ENCODE peak calls at places on chromosomes 6 and 20, in seven cellular contexts. D is SK-N-SH, W is stomach, Q is heart right ventricle, C is uterus, H is prostate gland, R is epithelial cell of esophagus. V is an unnamed sample.

GRCh38 chr6:37168809-37169457 is 1.0 kb upstream of the PIM1 start:
- DNase-seq in D (peak; percentile 63), W (no peak), Q (no peak), C (no peak), H (peak; percentile 19), R (peak; percentile 61), V (no peak)

GRCh38 chr6:5030596-5031136 is 26.8 kb upstream of the RPP40 start:
- DNase-seq in D (peak; percentile 74), W (peak; percentile 75), Q (peak; percentile 68), C (peak; percentile 80), H (peak; percentile 48), R (peak; percentile 85), V (peak; percentile 89)

GRCh38 chr20:57392512-57393271 is 1.5 kb downstream of the RBM38 start:
- DNase-seq in D (no peak), W (peak; percentile 60), Q (peak; percentile 61), C (no peak), H (peak; percentile 44), R (peak; percentile 29), V (peak; percentile 71)

GRCh38 chr6:169829786-169830185 is 78.4 kb downstream of the ERMARD start:
- DNase-seq in D (no peak), W (no peak), Q (no peak), C (no peak), H (no peak), R (peak; percentile 22), V (no peak)

GRCh38 chr6:37759221-37760154 is 60.0 kb upstream of the ZFAND3 start:
- DNase-seq in D (no peak), W (no peak), Q (no peak), C (no peak), H (no peak), R (peak; percentile 33), V (no peak)

GRCh38 chr6:100913400-100914276 is 32.5 kb upstream of the ASCC3 start:
- DNase-seq in D (no peak), W (no peak), Q (no peak), C (no peak), H (no peak), R (peak; percentile 60), V (no peak)

GRCh38 chr20:54107600-54108393 is 37.4 kb upstream of the BCAS1 start:
- DNase-seq in D (no peak), W (no peak), Q (no peak), C (no peak), H (no peak), R (no peak), V (no peak)

GRCh38 chr6:139539852-139540251 is 165.4 kb upstream of the CITED2 start:
- DNase-seq in D (peak; percentile 6), W (peak; percentile 50), Q (peak; percentile 56), C (peak; percentile 79), H (no peak), R (peak; percentile 96), V (peak; percentile 85)

GRCh38 chr6:113909224-113909856 is 52.2 kb downstream of the MARCKS start:
- DNase-seq in D (peak; percentile 63), W (no peak), Q (no peak), C (no peak), H (peak; percentile 29), R (peak; percentile 57), V (no peak)

GRCh38 chr6:162817196-162817595 is 89.4 kb downstream of the PACRG start:
- DNase-seq in D (no peak), W (no peak), Q (no peak), C (no peak), H (no peak), R (no peak), V (no peak)

GRCh38 chr6:27728442-27728841 is 183.8 kb downstream of the OR2B2 start:
- DNase-seq in D (no peak), W (no peak), Q (no peak), C (no peak), H (no peak), R (no peak), V (no peak)

GRCh38 chr20:57939499-57939898 is 229.7 kb upstream of the PMEPA1 start:
- DNase-seq in D (no peak), W (no peak), Q (no peak), C (no peak), H (no peak), R (peak; percentile 64), V (no peak)

GRCh38 chr6:53359088-53359842 is 10.5 kb upstream of the ELOVL5 start:
- DNase-seq in D (peak; percentile 99), W (peak; percentile 86), Q (peak; percentile 96), C (peak; percentile 95), H (peak; percentile 94), R (peak; percentile 93), V (peak; percentile 97)

GRCh38 chr6:134379086-134379485 is 61.2 kb upstream of the SGK1 start:
- DNase-seq in D (no peak), W (peak; percentile 88), Q (no peak), C (no peak), H (peak; percentile 76), R (peak; percentile 97), V (no peak)

GRCh38 chr20:31833931-31834521 is 11.4 kb downstream of the FOXS1 start:
- DNase-seq in D (no peak), W (no peak), Q (no peak), C (no peak), H (no peak), R (no peak), V (no peak)

GRCh38 chr6:80094017-80094416 is 12.5 kb upstream of the BCKDHB start:
- DNase-seq in D (peak; percentile 52), W (no peak), Q (no peak), C (no peak), H (no peak), R (peak; percentile 27), V (no peak)

GRCh38 chr6:32989375-32989774 is 20.0 kb downstream of the HLA-DOA start:
- DNase-seq in D (no peak), W (no peak), Q (no peak), C (no peak), H (no peak), R (no peak), V (no peak)
- H3K4me3 ChIP-seq in D (no peak overlapping the region), W (no peak overlapping the region), Q (no peak overlapping the region), C (no peak overlapping the region), H (no peak overlapping the region), R (no peak overlapping the region), V (no peak overlapping the region)

DNA sequence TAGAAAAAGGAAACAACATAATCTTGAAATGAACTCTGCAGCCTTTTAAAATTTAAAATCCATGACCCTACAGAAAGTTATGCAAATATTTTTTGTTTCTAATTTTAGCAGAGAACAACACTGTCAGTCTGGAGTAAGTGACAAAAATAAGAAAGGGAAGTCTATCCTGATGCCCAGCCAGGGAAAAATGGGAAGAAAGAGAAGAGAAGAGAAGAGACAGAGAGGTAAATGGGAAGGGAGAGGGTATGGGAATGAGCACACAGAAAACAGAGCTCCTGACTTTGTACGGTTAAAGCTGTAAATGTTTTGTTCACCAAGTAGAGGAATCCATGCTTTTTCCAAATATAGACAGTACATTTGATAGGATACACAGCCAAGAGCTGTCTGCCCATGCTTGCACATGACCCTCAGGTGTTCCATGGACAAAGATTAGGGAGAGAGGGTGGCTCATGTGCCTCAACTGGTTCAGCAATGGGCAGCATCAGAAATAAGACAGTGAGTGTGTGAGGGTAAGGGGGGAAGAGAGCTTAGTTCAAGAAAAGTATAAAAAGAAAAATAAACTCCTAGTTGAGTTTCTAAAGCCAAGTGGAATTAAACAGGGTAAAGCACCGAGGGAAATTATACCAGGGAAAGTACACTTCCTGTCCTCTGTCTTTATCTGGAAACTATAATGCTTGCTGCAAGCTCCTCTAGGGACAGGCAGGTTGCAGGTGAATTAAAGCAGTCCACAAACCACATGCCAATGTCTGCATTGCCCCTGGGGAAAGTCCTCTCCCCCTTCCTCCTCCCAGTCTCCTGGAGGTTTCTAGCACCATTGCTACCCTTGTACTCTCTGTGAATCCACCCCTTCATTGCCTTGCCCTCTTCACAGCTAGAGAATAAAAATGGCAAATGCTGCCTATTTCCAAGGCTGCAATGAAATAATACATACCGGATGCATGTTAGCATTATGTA is 30.0 kb downstream of the MAP3K5 start:
- DNase-seq in D (no peak), W (no peak), Q (no peak), C (no peak), H (no peak), R (no peak), V (no peak)
- H3K4me3 ChIP-seq in D (no peak overlapping the region), W (peak overlapping the region; percentile 11), Q (no peak overlapping the region), C (peak overlapping the region; percentile 23), H (no peak overlapping the region), R (no peak overlapping the region), V (no peak overlapping the region)

GRCh38 chr20:16477632-16478031 is 95.6 kb downstream of the KIF16B start:
- DNase-seq in D (no peak), W (no peak), Q (no peak), C (no peak), H (no peak), R (no peak), V (no peak)
- H3K4me3 ChIP-seq in D (no peak overlapping the region), W (no peak overlapping the region), Q (no peak overlapping the region), C (no peak overlapping the region), H (no peak overlapping the region), R (no peak overlapping the region), V (no peak overlapping the region)

GRCh38 chr6:29017428-29017802 is 12.3 kb upstream of the ZNF311 start:
- DNase-seq in D (no peak), W (no peak), Q (no peak), C (no peak), H (no peak), R (no peak), V (no peak)
- H3K4me3 ChIP-seq in D (peak overlapping the region; percentile 64), W (peak overlapping the region; percentile 61), Q (no peak overlapping the region), C (peak overlapping the region; percentile 51), H (no peak overlapping the region), R (no peak overlapping the region), V (no peak overlapping the region)

GRCh38 chr6:31945154-31945506 is 765 bp upstream of the CFB start:
- DNase-seq in D (no peak), W (no peak), Q (no peak), C (no peak), H (no peak), R (no peak), V (no peak)
- H3K4me3 ChIP-seq in D (peak overlapping the region; percentile 49), W (peak overlapping the region; percentile 11), Q (no peak overlapping the region), C (no peak overlapping the region), H (no peak overlapping the region), R (no peak overlapping the region), V (no peak overlapping the region)